ENCODE peak calls at places on chromosomes 11 and 22, in ten cellular contexts. One of them, this sample, is unnamed.
A peak's percentile ranks its signal among the peaks of the same experiment; 100 is the strongest.

GRCh38 chr11:58006940-58007339 is 16.7 kb upstream of the OR9Q1 start:
- DNase-seq in NCI-H748 treated with DMSO at 0.1 percent for 48 hours: no peak
- DNase-seq in osteocyte: no peak
- DNase-seq in EH: peak; percentile 37
- DNase-seq in upper lobe of right lung: no peak
- DNase-seq in AG09319: no peak
- DNase-seq in bronchial epithelial cell: peak; percentile 67
- DNase-seq in GM12864: no peak
- DNase-seq in germinal center: no peak
- DNase-seq in vagina: no peak
- DNase-seq in this sample: no peak

GRCh38 chr11:64233913-64234839 is at the start of gene VEGFB:
- DNase-seq in NCI-H748 treated with DMSO at 0.1 percent for 48 hours: no peak
- DNase-seq in osteocyte: no peak
- DNase-seq in EH: peak; percentile 68
- DNase-seq in upper lobe of right lung: peak; percentile 90
- DNase-seq in AG09319: no peak
- DNase-seq in bronchial epithelial cell: no peak
- DNase-seq in GM12864: no peak
- DNase-seq in germinal center: peak; percentile 71
- DNase-seq in vagina: no peak
- DNase-seq in this sample: no peak

GRCh38 chr11:111718436-111719325 is 47.5 kb downstream of the PPP2R1B start:
- DNase-seq in NCI-H748 treated with DMSO at 0.1 percent for 48 hours: no peak
- DNase-seq in osteocyte: no peak
- DNase-seq in EH: peak; percentile 87
- DNase-seq in upper lobe of right lung: no peak
- DNase-seq in AG09319: no peak
- DNase-seq in bronchial epithelial cell: peak; percentile 86
- DNase-seq in GM12864: no peak
- DNase-seq in germinal center: no peak
- DNase-seq in vagina: no peak
- DNase-seq in this sample: no peak

GRCh38 chr11:3905080-3905953 is 49.9 kb downstream of the STIM1 start:
- DNase-seq in NCI-H748 treated with DMSO at 0.1 percent for 48 hours: no peak
- DNase-seq in osteocyte: no peak
- DNase-seq in EH: peak; percentile 89
- DNase-seq in upper lobe of right lung: no peak
- DNase-seq in AG09319: peak; percentile 44
- DNase-seq in bronchial epithelial cell: peak; percentile 86
- DNase-seq in GM12864: no peak
- DNase-seq in germinal center: no peak
- DNase-seq in vagina: no peak
- DNase-seq in this sample: no peak

GRCh38 chr11:10118830-10119229 is 175.2 kb downstream of the SBF2 start:
- DNase-seq in NCI-H748 treated with DMSO at 0.1 percent for 48 hours: no peak
- DNase-seq in osteocyte: no peak
- DNase-seq in EH: no peak
- DNase-seq in upper lobe of right lung: no peak
- DNase-seq in AG09319: no peak
- DNase-seq in bronchial epithelial cell: no peak
- DNase-seq in GM12864: no peak
- DNase-seq in germinal center: no peak
- DNase-seq in vagina: no peak
- DNase-seq in this sample: no peak

GRCh38 chr22:45224988-45225731 is 15.5 kb downstream of the KIAA0930 start:
- DNase-seq in NCI-H748 treated with DMSO at 0.1 percent for 48 hours: no peak
- DNase-seq in osteocyte: no peak
- DNase-seq in EH: no peak
- DNase-seq in upper lobe of right lung: no peak
- DNase-seq in AG09319: no peak
- DNase-seq in bronchial epithelial cell: no peak
- DNase-seq in GM12864: no peak
- DNase-seq in germinal center: no peak
- DNase-seq in vagina: no peak
- DNase-seq in this sample: no peak

GRCh38 chr11:93073508-93074280 is 104.2 kb downstream of the MTNR1B start:
- DNase-seq in NCI-H748 treated with DMSO at 0.1 percent for 48 hours: no peak
- DNase-seq in osteocyte: no peak
- DNase-seq in EH: no peak
- DNase-seq in upper lobe of right lung: no peak
- DNase-seq in AG09319: no peak
- DNase-seq in bronchial epithelial cell: no peak
- DNase-seq in GM12864: no peak
- DNase-seq in germinal center: no peak
- DNase-seq in vagina: no peak
- DNase-seq in this sample: no peak

GRCh38 chr11:121929581-121929980 is 186.4 kb downstream of the BLID start:
- DNase-seq in NCI-H748 treated with DMSO at 0.1 percent for 48 hours: no peak
- DNase-seq in osteocyte: no peak
- DNase-seq in EH: peak; percentile 67
- DNase-seq in upper lobe of right lung: no peak
- DNase-seq in AG09319: no peak
- DNase-seq in bronchial epithelial cell: peak; percentile 34
- DNase-seq in GM12864: no peak
- DNase-seq in germinal center: no peak
- DNase-seq in vagina: no peak
- DNase-seq in this sample: no peak

GRCh38 chr11:10139656-10140055 is 154.4 kb downstream of the SBF2 start:
- DNase-seq in NCI-H748 treated with DMSO at 0.1 percent for 48 hours: no peak
- DNase-seq in osteocyte: no peak
- DNase-seq in EH: peak; percentile 93
- DNase-seq in upper lobe of right lung: no peak
- DNase-seq in AG09319: no peak
- DNase-seq in bronchial epithelial cell: peak; percentile 91
- DNase-seq in GM12864: no peak
- DNase-seq in germinal center: no peak
- DNase-seq in vagina: no peak
- DNase-seq in this sample: no peak

GRCh38 chr11:73392108-73393010 is 16.2 kb downstream of the RELT start:
- DNase-seq in NCI-H748 treated with DMSO at 0.1 percent for 48 hours: no peak
- DNase-seq in osteocyte: no peak
- DNase-seq in EH: no peak
- DNase-seq in upper lobe of right lung: no peak
- DNase-seq in AG09319: no peak
- DNase-seq in bronchial epithelial cell: no peak
- DNase-seq in GM12864: no peak
- DNase-seq in germinal center: no peak
- DNase-seq in vagina: no peak
- DNase-seq in this sample: no peak

GRCh38 chr11:69382131-69383128 is 88.5 kb downstream of the MYEOV start:
- DNase-seq in NCI-H748 treated with DMSO at 0.1 percent for 48 hours: no peak
- DNase-seq in osteocyte: peak; percentile 76
- DNase-seq in EH: no peak
- DNase-seq in upper lobe of right lung: peak; percentile 67
- DNase-seq in AG09319: no peak
- DNase-seq in bronchial epithelial cell: no peak
- DNase-seq in GM12864: no peak
- DNase-seq in germinal center: peak; percentile 44
- DNase-seq in vagina: no peak
- DNase-seq in this sample: no peak

GRCh38 chr11:59173080-59173963 is 1.4 kb downstream of the DTX4 start:
- DNase-seq in NCI-H748 treated with DMSO at 0.1 percent for 48 hours: no peak
- DNase-seq in osteocyte: peak; percentile 82
- DNase-seq in EH: peak; percentile 54
- DNase-seq in upper lobe of right lung: peak; percentile 78
- DNase-seq in AG09319: no peak
- DNase-seq in bronchial epithelial cell: peak; percentile 35
- DNase-seq in GM12864: no peak
- DNase-seq in germinal center: no peak
- DNase-seq in vagina: no peak
- DNase-seq in this sample: no peak

GRCh38 chr11:78290293-78291176 is 101.8 kb downstream of the USP35 start:
- DNase-seq in NCI-H748 treated with DMSO at 0.1 percent for 48 hours: no peak
- DNase-seq in osteocyte: no peak
- DNase-seq in EH: peak; percentile 45
- DNase-seq in upper lobe of right lung: no peak
- DNase-seq in AG09319: peak; percentile 24
- DNase-seq in bronchial epithelial cell: peak; percentile 93
- DNase-seq in GM12864: no peak
- DNase-seq in germinal center: no peak
- DNase-seq in vagina: no peak
- DNase-seq in this sample: no peak

GRCh38 chr11:119254239-119254638 is 48.1 kb downstream of the CBL start:
- DNase-seq in NCI-H748 treated with DMSO at 0.1 percent for 48 hours: no peak
- DNase-seq in osteocyte: no peak
- DNase-seq in EH: no peak
- DNase-seq in upper lobe of right lung: no peak
- DNase-seq in AG09319: no peak
- DNase-seq in bronchial epithelial cell: no peak
- DNase-seq in GM12864: no peak
- DNase-seq in germinal center: no peak
- DNase-seq in vagina: no peak
- DNase-seq in this sample: no peak

GRCh38 chr22:33867118-33867863 is 53.0 kb downstream of the LARGE1 start:
- DNase-seq in NCI-H748 treated with DMSO at 0.1 percent for 48 hours: no peak
- DNase-seq in osteocyte: no peak
- DNase-seq in EH: peak; percentile 57
- DNase-seq in upper lobe of right lung: no peak
- DNase-seq in AG09319: peak; percentile 4
- DNase-seq in bronchial epithelial cell: no peak
- DNase-seq in GM12864: no peak
- DNase-seq in germinal center: no peak
- DNase-seq in vagina: no peak
- DNase-seq in this sample: no peak

GRCh38 chr22:36328635-36329216 is 59.0 kb downstream of the MYH9 start:
- DNase-seq in NCI-H748 treated with DMSO at 0.1 percent for 48 hours: no peak
- DNase-seq in osteocyte: no peak
- DNase-seq in EH: peak; percentile 93
- DNase-seq in upper lobe of right lung: no peak
- DNase-seq in AG09319: no peak
- DNase-seq in bronchial epithelial cell: peak; percentile 86
- DNase-seq in GM12864: no peak
- DNase-seq in germinal center: peak; percentile 33
- DNase-seq in vagina: no peak
- DNase-seq in this sample: no peak

GRCh38 chr22:39026509-39027150 is 5.7 kb downstream of the APOBEC3D start:
- DNase-seq in NCI-H748 treated with DMSO at 0.1 percent for 48 hours: no peak
- DNase-seq in osteocyte: no peak
- DNase-seq in EH: no peak
- DNase-seq in upper lobe of right lung: no peak
- DNase-seq in AG09319: no peak
- DNase-seq in bronchial epithelial cell: no peak
- DNase-seq in GM12864: no peak
- DNase-seq in germinal center: no peak
- DNase-seq in vagina: no peak
- DNase-seq in this sample: no peak

GRCh38 chr11:78161937-78162336 is 22.5 kb upstream of the ALG8 start:
- DNase-seq in NCI-H748 treated with DMSO at 0.1 percent for 48 hours: no peak
- DNase-seq in osteocyte: no peak
- DNase-seq in EH: peak; percentile 48
- DNase-seq in upper lobe of right lung: no peak
- DNase-seq in AG09319: no peak
- DNase-seq in bronchial epithelial cell: no peak
- DNase-seq in GM12864: no peak
- DNase-seq in germinal center: no peak
- DNase-seq in vagina: no peak
- DNase-seq in this sample: no peak

GRCh38 chr11:118238947-118239346 is 13.2 kb downstream of the MPZL3 start:
- DNase-seq in NCI-H748 treated with DMSO at 0.1 percent for 48 hours: no peak
- DNase-seq in osteocyte: no peak
- DNase-seq in EH: no peak
- DNase-seq in upper lobe of right lung: no peak
- DNase-seq in AG09319: no peak
- DNase-seq in bronchial epithelial cell: peak; percentile 46
- DNase-seq in GM12864: no peak
- DNase-seq in germinal center: no peak
- DNase-seq in vagina: no peak
- DNase-seq in this sample: no peak

GRCh38 chr22:36807627-36808026 is 9.2 kb downstream of the PVALB start:
- DNase-seq in NCI-H748 treated with DMSO at 0.1 percent for 48 hours: no peak
- DNase-seq in osteocyte: no peak
- DNase-seq in EH: no peak
- DNase-seq in upper lobe of right lung: no peak
- DNase-seq in AG09319: no peak
- DNase-seq in bronchial epithelial cell: peak; percentile 19
- DNase-seq in GM12864: no peak
- DNase-seq in germinal center: no peak
- DNase-seq in vagina: no peak
- DNase-seq in this sample: no peak

GRCh38 chr22:44210721-44211120 is 30.0 kb downstream of the PARVG start:
- DNase-seq in NCI-H748 treated with DMSO at 0.1 percent for 48 hours: no peak
- DNase-seq in osteocyte: peak; percentile 23
- DNase-seq in EH: peak; percentile 67
- DNase-seq in upper lobe of right lung: no peak
- DNase-seq in AG09319: peak; percentile 63
- DNase-seq in bronchial epithelial cell: no peak
- DNase-seq in GM12864: no peak
- DNase-seq in germinal center: no peak
- DNase-seq in vagina: no peak
- DNase-seq in this sample: no peak

GRCh38 chr11:114058871-114059277 is 637 bp upstream of the ZBTB16 start:
- DNase-seq in NCI-H748 treated with DMSO at 0.1 percent for 48 hours: no peak
- DNase-seq in osteocyte: no peak
- DNase-seq in EH: no peak
- DNase-seq in upper lobe of right lung: peak; percentile 71
- DNase-seq in AG09319: no peak
- DNase-seq in bronchial epithelial cell: no peak
- DNase-seq in GM12864: no peak
- DNase-seq in germinal center: no peak
- DNase-seq in vagina: no peak
- DNase-seq in this sample: no peak

GRCh38 chr11:121654506-121655480 is 202.0 kb upstream of the SORL1-AS1 start:
- DNase-seq in NCI-H748 treated with DMSO at 0.1 percent for 48 hours: no peak
- DNase-seq in osteocyte: no peak
- DNase-seq in EH: peak; percentile 48
- DNase-seq in upper lobe of right lung: no peak
- DNase-seq in AG09319: no peak
- DNase-seq in bronchial epithelial cell: peak; percentile 13
- DNase-seq in GM12864: no peak
- DNase-seq in germinal center: no peak
- DNase-seq in vagina: no peak
- DNase-seq in this sample: no peak

GRCh38 chr11:112694244-112694643 is 267.0 kb upstream of the NCAM1 start:
- DNase-seq in NCI-H748 treated with DMSO at 0.1 percent for 48 hours: no peak
- DNase-seq in osteocyte: no peak
- DNase-seq in EH: no peak
- DNase-seq in upper lobe of right lung: no peak
- DNase-seq in AG09319: no peak
- DNase-seq in bronchial epithelial cell: peak; percentile 61
- DNase-seq in GM12864: no peak
- DNase-seq in germinal center: no peak
- DNase-seq in vagina: no peak
- DNase-seq in this sample: no peak

GRCh38 chr11:35734669-35735068 is 72.1 kb downstream of the TRIM44 start:
- DNase-seq in NCI-H748 treated with DMSO at 0.1 percent for 48 hours: no peak
- DNase-seq in osteocyte: no peak
- DNase-seq in EH: no peak
- DNase-seq in upper lobe of right lung: no peak
- DNase-seq in AG09319: no peak
- DNase-seq in bronchial epithelial cell: no peak
- DNase-seq in GM12864: no peak
- DNase-seq in germinal center: no peak
- DNase-seq in vagina: no peak
- DNase-seq in this sample: no peak

GRCh38 chr22:26581769-26582168 is 8.2 kb downstream of the TPST2 start:
- DNase-seq in NCI-H748 treated with DMSO at 0.1 percent for 48 hours: no peak
- DNase-seq in osteocyte: no peak
- DNase-seq in EH: no peak
- DNase-seq in upper lobe of right lung: no peak
- DNase-seq in AG09319: no peak
- DNase-seq in bronchial epithelial cell: no peak
- DNase-seq in GM12864: no peak
- DNase-seq in germinal center: no peak
- DNase-seq in vagina: no peak
- DNase-seq in this sample: no peak

GRCh38 chr11:77407613-77408012 is 66.3 kb downstream of the PAK1 start:
- DNase-seq in NCI-H748 treated with DMSO at 0.1 percent for 48 hours: no peak
- DNase-seq in osteocyte: no peak
- DNase-seq in EH: peak; percentile 89
- DNase-seq in upper lobe of right lung: no peak
- DNase-seq in AG09319: peak; percentile 45
- DNase-seq in bronchial epithelial cell: peak; percentile 89
- DNase-seq in GM12864: no peak
- DNase-seq in germinal center: no peak
- DNase-seq in vagina: no peak
- DNase-seq in this sample: no peak

GRCh38 chr11:11366793-11367192 is 13.7 kb upstream of the CSNK2A3 start:
- DNase-seq in NCI-H748 treated with DMSO at 0.1 percent for 48 hours: no peak
- DNase-seq in osteocyte: peak; percentile 2
- DNase-seq in EH: peak; percentile 20
- DNase-seq in upper lobe of right lung: no peak
- DNase-seq in AG09319: no peak
- DNase-seq in bronchial epithelial cell: no peak
- DNase-seq in GM12864: no peak
- DNase-seq in germinal center: no peak
- DNase-seq in vagina: no peak
- DNase-seq in this sample: no peak

This sample was measured in NCI-H1417 treated with DMSO at 0.1 percent for 48 hours.